ENCODE peak calls at places on chromosomes 3 and 15, in five cellular contexts. Y, G, K, D and Z are unnamed samples.

GRCh38 chr15:62472616-62473299 is 307.7 kb upstream of the C2CD4B start:
- DNase-seq in D (no peak), G (no peak), K (no peak), Y (no peak), Z (no peak)

GRCh38 chr3:179309225-179310109 is 13.4 kb upstream of the ZNF639 start:
- DNase-seq in G (no peak), K (no peak), Y (no peak), D (no peak), Z (no peak)

GRCh38 chr3:129399895-129400357 is 28.5 kb downstream of the EFCAB12 start:
- DNase-seq in D (peak; percentile 14), G (no peak), K (no peak), Y (peak; percentile 63), Z (no peak)

GRCh38 chr3:14799146-14799545 is 19.6 kb upstream of the FGD5 start:
- DNase-seq in D (no peak), G (no peak), K (no peak), Y (no peak), Z (no peak)

GRCh38 chr15:58332676-58333400 is 99.0 kb upstream of the LIPC start:
- DNase-seq in Y (peak; percentile 3), K (peak; percentile 43), G (no peak), D (peak; percentile 47), Z (no peak)

GRCh38 chr3:11641683-11642407 is 1.9 kb downstream of the VGLL4 start:
- DNase-seq in D (peak; percentile 60), Y (peak; percentile 52), K (peak; percentile 33), G (no peak), Z (no peak)

GRCh38 chr3:195032106-195032759 is 238.7 kb downstream of the XXYLT1 start:
- DNase-seq in Y (no peak), K (no peak), D (no peak), G (no peak), Z (no peak)

GRCh38 chr3:190131329-190131728 is 10.6 kb upstream of the P3H2 start:
- DNase-seq in Y (peak; percentile 82), D (peak; percentile 74), G (no peak), K (no peak), Z (no peak)

GRCh38 chr15:48397841-48398240 is 66.6 kb downstream of the DUT start:
- DNase-seq in Y (no peak), K (no peak), D (no peak), G (no peak), Z (no peak)

DNA sequence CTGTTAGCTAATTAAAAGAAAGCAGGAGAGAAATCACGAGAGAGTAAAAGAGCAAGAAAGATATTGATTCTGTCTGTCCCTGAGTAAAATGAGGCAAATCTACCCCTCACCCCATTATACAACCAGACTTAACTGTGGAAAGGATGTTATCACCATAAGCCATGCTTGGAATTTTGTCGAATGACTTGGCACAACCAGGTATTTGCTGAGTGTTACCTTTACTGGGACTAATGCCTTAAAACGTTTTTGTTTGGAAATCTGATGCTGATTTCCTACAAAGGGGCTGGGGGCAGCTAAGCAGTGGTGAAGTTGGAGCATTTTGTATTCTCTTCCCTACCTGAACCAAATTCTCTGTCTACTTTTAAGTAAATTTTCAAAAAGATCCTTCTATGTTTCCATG is 211.1 kb downstream of the GREM1 start:
- DNase-seq in K (no peak), D (no peak), G (no peak), Y (no peak), Z (no peak)
- H3K27ac ChIP-seq in K (no peak overlapping the region), D (no peak overlapping the region), G (no peak overlapping the region), Y (no peak overlapping the region), Z (no peak overlapping the region)

DNA sequence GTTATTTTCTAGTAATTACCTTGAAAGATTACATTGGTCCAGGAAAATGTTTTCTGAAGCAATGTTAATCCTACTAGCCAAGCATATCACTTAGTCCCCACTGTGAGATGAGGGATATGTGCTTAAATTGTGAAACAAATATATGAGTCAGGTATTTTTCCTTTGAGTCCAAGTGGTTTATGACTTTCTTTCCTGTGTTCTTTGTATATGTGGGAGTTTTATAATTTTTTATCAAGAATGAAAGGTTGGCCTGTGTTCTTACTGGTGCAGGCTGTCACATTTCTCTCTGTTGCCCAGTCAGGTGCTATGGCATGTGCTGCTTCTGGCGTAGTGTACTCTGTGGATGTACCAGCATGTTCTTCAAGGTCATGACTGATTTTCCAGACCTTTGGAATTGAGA is 147.4 kb downstream of the CMSS1 start:
- DNase-seq in G (no peak), D (peak; percentile 60), K (no peak), Y (peak; percentile 69), Z (no peak)
- H3K27ac ChIP-seq in G (no peak overlapping the region), D (no peak overlapping the region), K (no peak overlapping the region), Y (no peak overlapping the region), Z (no peak overlapping the region)

DNA sequence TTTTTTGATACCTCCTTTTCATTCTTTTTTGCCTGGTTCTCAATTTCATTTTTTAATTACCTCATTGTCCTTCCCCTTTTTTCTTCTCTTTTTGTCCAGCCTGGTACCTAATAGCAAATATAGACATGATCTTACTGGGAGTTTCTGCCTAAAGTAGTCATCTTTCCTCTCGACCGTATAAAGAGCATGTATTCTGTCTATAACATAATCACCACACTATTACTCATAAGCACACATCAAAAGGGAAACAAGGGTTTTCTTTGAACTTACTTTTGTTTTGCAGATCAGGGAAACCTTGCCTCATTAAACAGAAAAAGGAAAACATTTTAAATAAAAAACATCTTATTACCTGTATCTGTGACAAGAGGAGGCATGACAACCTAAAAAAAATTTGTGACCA is 33.0 kb downstream of the FAM98B start:
- DNase-seq in K (no peak), G (no peak), D (no peak), Y (peak; percentile 37), Z (no peak)
- H3K27ac ChIP-seq in K (no peak overlapping the region), G (no peak overlapping the region), D (no peak overlapping the region), Y (no peak overlapping the region), Z (no peak overlapping the region)

GRCh38 chr3:148643389-148643840 is 54.3 kb upstream of the AGTR1 start:
- DNase-seq in K (no peak), D (peak; percentile 90), G (no peak), Y (peak; percentile 19), Z (no peak)
- H3K27ac ChIP-seq in K (peak overlapping the region; percentile 86), D (peak overlapping the region; percentile 45), G (no peak overlapping the region), Y (no peak overlapping the region), Z (peak overlapping the region; percentile 74)

DNA sequence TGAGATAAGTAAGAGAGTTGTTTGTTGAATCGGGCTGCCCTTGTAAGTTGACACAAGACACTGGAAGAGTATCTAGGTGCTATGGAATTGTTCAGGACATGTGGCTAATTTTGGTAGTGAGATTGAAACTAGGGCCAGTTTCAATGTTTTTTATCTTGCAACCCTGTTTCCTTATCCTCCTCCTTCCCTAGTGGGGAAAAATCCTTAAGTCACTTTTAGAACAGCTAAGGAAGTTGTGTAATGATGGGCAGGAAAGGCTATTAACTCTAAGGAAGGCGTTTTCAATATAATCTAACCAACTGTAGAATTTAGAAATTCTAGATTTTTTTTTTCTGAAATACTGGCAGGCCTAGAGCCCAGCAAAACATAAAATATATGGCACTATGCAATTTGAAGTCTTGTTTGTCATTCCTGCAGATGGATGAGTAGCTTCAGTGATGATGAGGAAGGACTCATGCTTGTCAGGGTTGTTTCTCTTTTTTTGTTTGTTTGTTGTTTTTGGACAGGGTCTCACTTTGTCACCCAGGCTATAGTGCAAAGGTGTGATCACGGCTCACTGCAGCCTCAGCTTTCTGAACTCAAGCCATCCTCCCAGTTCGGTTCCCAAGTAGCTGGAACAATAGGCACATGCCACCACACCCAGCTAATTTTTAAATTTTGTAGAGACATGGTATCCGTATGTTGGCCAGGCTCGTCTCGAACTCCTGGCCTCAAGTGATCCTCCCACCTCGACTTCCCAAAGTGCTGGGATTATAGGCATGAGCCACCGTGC is 27.6 kb upstream of the ADAMTS9 start:
- DNase-seq in Y (no peak), D (no peak), K (no peak), G (no peak), Z (no peak)
- H3K27ac ChIP-seq in Y (no peak overlapping the region), D (no peak overlapping the region), K (no peak overlapping the region), G (no peak overlapping the region), Z (no peak overlapping the region)

GRCh38 chr3:38264307-38264706 is 1.3 kb upstream of the SLC22A13 start:
- DNase-seq in K (no peak), D (no peak), G (no peak), Y (no peak), Z (no peak)
- H3K27ac ChIP-seq in K (no peak overlapping the region), D (no peak overlapping the region), G (no peak overlapping the region), Y (no peak overlapping the region), Z (peak overlapping the region; percentile 39)

GRCh38 chr3:187967097-187967496 is 186.9 kb upstream of the LPP start:
- DNase-seq in K (no peak), G (no peak), Y (no peak), D (no peak), Z (no peak)

GRCh38 chr3:187970106-187970505 is 183.9 kb upstream of the LPP start:
- DNase-seq in G (no peak), K (no peak), Y (no peak), D (no peak), Z (no peak)

GRCh38 chr3:187967982-187968381 is 186.0 kb upstream of the LPP start:
- DNase-seq in G (no peak), K (no peak), D (no peak), Y (peak; percentile 36), Z (no peak)

GRCh38 chr3:187969581-187969950 is 184.4 kb upstream of the LPP start:
- DNase-seq in D (no peak), G (no peak), Y (no peak), K (no peak), Z (no peak)

GRCh38 chr3:187968883-187969580 is 184.9 kb upstream of the LPP start:
- DNase-seq in D (peak; percentile 60), G (no peak), Y (peak; percentile 42), K (no peak), Z (no peak)
- H3K27ac ChIP-seq in D (no peak overlapping the region), G (no peak overlapping the region), Y (no peak overlapping the region), K (peak overlapping the region; percentile 56), Z (no peak overlapping the region)